ENCODE peak calls at places on chromosomes 2 and 18, in seven cellular contexts. W is prostate gland, H is neural progenitor cell, Z is IMR-90, O is A549, J is psoas muscle, X is body of pancreas. L is an unnamed sample.
A peak's percentile ranks its signal among the peaks of the same experiment; 100 is the strongest.

GRCh38 chr2:42100696-42101585 is 53.1 kb downstream of the PKDCC start:
- DNase-seq in W (no peak), O (no peak), Z (peak; percentile 69), J (peak; percentile 61), X (peak; percentile 73), H (peak; percentile 77), L (peak; percentile 65)

GRCh38 chr2:147996828-147997227 is 23.7 kb downstream of the ORC4 start:
- DNase-seq in W (no peak), Z (no peak), H (no peak), O (no peak), J (no peak), X (no peak), L (no peak)

GRCh38 chr2:12715878-12716249 is 872 bp upstream of the TRIB2 start:
- DNase-seq in X (peak; percentile 86), Z (peak; percentile 78), H (peak; percentile 78), O (peak; percentile 61), J (peak; percentile 66), W (peak; percentile 74), L (peak; percentile 80)

GRCh38 chr2:207334631-207335371 is 169.1 kb upstream of the KLF7 start:
- DNase-seq in H (peak; percentile 89), J (peak; percentile 67), X (peak; percentile 36), W (peak; percentile 24), Z (peak; percentile 100), O (peak; percentile 88), L (peak; percentile 78)

GRCh38 chr18:10131783-10132381 is 218.1 kb downstream of the VAPA start:
- DNase-seq in O (no peak), J (no peak), X (peak; percentile 63), W (no peak), Z (no peak), H (peak; percentile 62), L (peak; percentile 26)

GRCh38 chr2:203583696-203584095 is 48.6 kb upstream of the RAPH1 start:
- DNase-seq in Z (peak; percentile 76), J (no peak), W (no peak), H (no peak), O (peak; percentile 19), X (no peak), L (no peak)

GRCh38 chr18:35490894-35491688 is 6.7 kb downstream of the INO80C start:
- DNase-seq in X (no peak), J (no peak), O (no peak), H (peak; percentile 17), Z (no peak), W (no peak), L (no peak)

GRCh38 chr2:3805120-3805519 is 101.7 kb downstream of the DCDC2C start:
- DNase-seq in X (peak; percentile 12), O (peak; percentile 54), W (peak; percentile 38), J (no peak), Z (no peak), H (peak; percentile 75), L (peak; percentile 3)

GRCh38 chr2:241913703-241914102 is 44.2 kb downstream of the RTP5 start:
- DNase-seq in H (no peak), Z (no peak), J (no peak), X (no peak), W (no peak), O (no peak), L (no peak)

GRCh38 chr2:196959291-196959690 is 32.8 kb upstream of the PGAP1 start:
- DNase-seq in Z (no peak), W (no peak), J (no peak), X (no peak), O (no peak), H (no peak), L (no peak)

GRCh38 chr2:195633974-195634373 is 23.1 kb upstream of the SLC39A10 start:
- DNase-seq in X (no peak), Z (no peak), J (no peak), O (no peak), H (no peak), W (no peak), L (no peak)

GRCh38 chr2:79005211-79005610 is 20.3 kb upstream of the REG3G start:
- DNase-seq in J (no peak), X (no peak), Z (no peak), O (no peak), W (no peak), H (no peak), L (no peak)

GRCh38 chr18:69257861-69258458 is 142.7 kb upstream of the DOK6 start:
- DNase-seq in W (no peak), X (no peak), Z (peak; percentile 69), O (no peak), J (no peak), H (no peak), L (no peak)

GRCh38 chr18:12036201-12036751 is 55.0 kb downstream of the IMPA2 start:
- DNase-seq in H (no peak), J (no peak), W (no peak), X (peak; percentile 94), O (no peak), Z (no peak), L (no peak)

GRCh38 chr2:19863303-19864041 is 38.3 kb downstream of the TTC32 start:
- DNase-seq in O (peak; percentile 70), Z (peak; percentile 45), W (peak; percentile 44), J (peak; percentile 72), H (peak; percentile 89), X (peak; percentile 77), L (peak; percentile 75)

GRCh38 chr18:23550898-23551297 is 35.4 kb downstream of the NPC1 start:
- DNase-seq in W (no peak), X (no peak), J (no peak), Z (no peak), H (no peak), O (no peak), L (no peak)

GRCh38 chr2:100278501-100278900 is 43.8 kb downstream of the LONRF2 start:
- DNase-seq in O (no peak), X (no peak), H (no peak), Z (no peak), J (no peak), W (no peak), L (peak; percentile 51)

GRCh38 chr18:3620146-3621119 is 170.5 kb downstream of the TGIF1 start:
- DNase-seq in X (no peak), H (no peak), O (no peak), J (no peak), Z (no peak), W (no peak), L (no peak)

GRCh38 chr2:237260032-237260431 is 153.9 kb downstream of the COL6A3 start:
- DNase-seq in Z (peak; percentile 68), H (no peak), W (no peak), X (no peak), J (no peak), O (no peak), L (no peak)

GRCh38 chr18:13366541-13366940 is 148.0 kb downstream of the LDLRAD4 start:
- DNase-seq in J (no peak), O (no peak), W (no peak), X (no peak), Z (no peak), H (no peak), L (no peak)

GRCh38 chr2:161312996-161313395 is 4.8 kb downstream of the PSMD14 start:
- DNase-seq in H (no peak), W (no peak), X (no peak), Z (peak; percentile 38), O (peak; percentile 4), J (no peak), L (no peak)

GRCh38 chr2:166613226-166613625 is 119.2 kb upstream of the SCN7A start:
- DNase-seq in X (no peak), H (no peak), O (no peak), J (no peak), W (no peak), Z (no peak), L (no peak)

GRCh38 chr2:28949617-28950305 is 31.3 kb upstream of the TOGARAM2 start:
- DNase-seq in X (no peak), Z (no peak), O (peak; percentile 51), J (no peak), H (no peak), W (no peak), L (no peak)

GRCh38 chr2:3344897-3345296 is 32.7 kb downstream of the EIPR1 start:
- DNase-seq in Z (no peak), J (no peak), O (no peak), H (no peak), W (no peak), X (no peak), L (peak; percentile 33)

GRCh38 chr18:48951448-48952286 is 902 bp upstream of the SMAD7 start:
- DNase-seq in X (peak; percentile 94), J (peak; percentile 92), O (peak; percentile 86), W (peak; percentile 85), Z (peak; percentile 86), H (peak; percentile 92), L (peak; percentile 90)

GRCh38 chr2:10378189-10378588 is 69.9 kb downstream of the ODC1 start:
- DNase-seq in O (no peak), X (peak; percentile 63), Z (no peak), J (no peak), W (no peak), H (no peak), L (no peak)
- H3K4me1 ChIP-seq in O (peaks cover 38% of the 10 kb centered on the region), X (peaks cover 37% of the 10 kb centered on the region), Z (peaks cover 9% of the 10 kb centered on the region), J (no peaks in the 10 kb centered on the region), W (peaks cover 10% of the 10 kb centered on the region), H (peaks cover 19% of the 10 kb centered on the region), L (peaks cover 10% of the 10 kb centered on the region)

GRCh38 chr2:66805136-66805535 is 370.2 kb downstream of the MEIS1 start:
- DNase-seq in W (no peak), O (no peak), H (peak; percentile 53), X (no peak), J (no peak), Z (peak; percentile 31), L (peak; percentile 34)
- H3K27ac ChIP-seq in W (no peak overlapping the region), O (no peak overlapping the region), H (no peak overlapping the region), X (no peak overlapping the region), J (no peak overlapping the region), Z (no peak overlapping the region), L (no peak overlapping the region)

GRCh38 chr18:21177742-21178305 is 64.2 kb upstream of the GREB1L start:
- DNase-seq in Z (no peak), W (no peak), O (no peak), H (no peak), J (no peak), X (no peak), L (no peak)
- H3K4me1 ChIP-seq in Z (no peaks in the 10 kb centered on the region), W (no peaks in the 10 kb centered on the region), O (no peaks in the 10 kb centered on the region), H (peaks cover 7% of the 10 kb centered on the region), J (no peaks in the 10 kb centered on the region), X (peaks cover 12% of the 10 kb centered on the region), L (no peaks in the 10 kb centered on the region)

GRCh38 chr2:218886461-218886947 is 5.9 kb downstream of the WNT10A start:
- DNase-seq in O (no peak), X (no peak), J (no peak), Z (no peak), W (no peak), H (peak; percentile 45), L (no peak)

GRCh38 chr2:218888341-218888740 is 7.7 kb downstream of the WNT10A start:
- DNase-seq in O (no peak), W (no peak), X (no peak), Z (no peak), H (no peak), J (no peak), L (no peak)

GRCh38 chr2:218885981-218886447 is 5.4 kb downstream of the WNT10A start:
- DNase-seq in H (no peak), J (no peak), O (no peak), X (no peak), W (no peak), Z (no peak), L (no peak)

GRCh38 chr2:218884519-218884918 is 3.9 kb downstream of the WNT10A start:
- DNase-seq in W (no peak), Z (no peak), O (no peak), H (no peak), X (no peak), J (no peak), L (no peak)

DNA sequence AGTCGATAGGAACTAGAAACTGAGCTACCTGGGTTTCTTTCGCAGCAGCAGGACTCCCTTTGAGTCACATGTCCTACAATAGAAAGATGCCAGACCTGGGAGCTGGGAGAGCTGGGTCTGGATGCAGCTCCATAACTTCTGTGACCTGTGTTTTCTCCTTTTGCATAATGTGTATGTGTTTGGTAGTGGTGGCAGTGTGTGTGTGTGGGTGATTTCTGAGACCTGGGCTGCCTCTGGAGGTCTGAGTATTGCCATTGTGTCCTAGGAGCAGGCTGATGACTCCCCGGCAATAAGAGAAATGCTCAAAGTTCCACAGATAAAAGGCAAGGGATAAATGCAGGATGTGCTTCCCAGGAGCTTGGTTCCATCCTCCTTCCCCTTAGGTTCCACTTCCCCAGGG is 6.4 kb downstream of the WNT10A start:
- DNase-seq in W (no peak), Z (no peak), H (no peak), X (no peak), O (no peak), J (no peak), L (no peak)
- H3K27ac ChIP-seq in W (no peak overlapping the region), Z (no peak overlapping the region), H (no peak overlapping the region), X (no peak overlapping the region), O (no peak overlapping the region), J (no peak overlapping the region), L (no peak overlapping the region)

L was measured in adrenal gland.